ENCODE peak calls at places on chromosomes 16 and 17, in ten cellular contexts. One of them, this sample, is unnamed.
A peak's percentile ranks its signal among the peaks of the same experiment; 100 is the strongest.

GRCh38 chr17:80198144-80198661 is 21.9 kb downstream of the SGSH start:
- DNase-seq in cardiac muscle cell: peak; percentile 39
- DNase-seq in testis: no peak
- DNase-seq in lower leg skin: no peak
- DNase-seq in cardiac fibroblast: no peak
- DNase-seq in breast epithelium: no peak
- DNase-seq in mucosa of descending colon: no peak
- DNase-seq in neural progenitor cell: no peak
- DNase-seq in epithelial cell of esophagus: no peak
- DNase-seq in GM23338: peak; percentile 58
- DNase-seq in this sample: peak; percentile 13

GRCh38 chr16:86079185-86079885 is 180.4 kb downstream of the IRF8 start:
- DNase-seq in lower leg skin: peak; percentile 79
- DNase-seq in cardiac muscle cell: no peak
- DNase-seq in GM23338: no peak
- DNase-seq in epithelial cell of esophagus: no peak
- DNase-seq in breast epithelium: no peak
- DNase-seq in cardiac fibroblast: no peak
- DNase-seq in testis: no peak
- DNase-seq in neural progenitor cell: no peak
- DNase-seq in mucosa of descending colon: no peak
- DNase-seq in this sample: no peak

GRCh38 chr16:54475019-54475418 is 188.4 kb upstream of the IRX3 start:
- DNase-seq in GM23338: no peak
- DNase-seq in epithelial cell of esophagus: no peak
- DNase-seq in cardiac fibroblast: no peak
- DNase-seq in mucosa of descending colon: no peak
- DNase-seq in breast epithelium: no peak
- DNase-seq in neural progenitor cell: no peak
- DNase-seq in cardiac muscle cell: no peak
- DNase-seq in lower leg skin: no peak
- DNase-seq in testis: no peak
- DNase-seq in this sample: no peak

GRCh38 chr16:84241778-84242177 is 2.0 kb upstream of the KCNG4 start:
- DNase-seq in GM23338: no peak
- DNase-seq in testis: no peak
- DNase-seq in neural progenitor cell: no peak
- DNase-seq in breast epithelium: no peak
- DNase-seq in cardiac muscle cell: no peak
- DNase-seq in epithelial cell of esophagus: no peak
- DNase-seq in mucosa of descending colon: no peak
- DNase-seq in lower leg skin: no peak
- DNase-seq in cardiac fibroblast: no peak
- DNase-seq in this sample: no peak

GRCh38 chr17:4204676-4205075 is 59.1 kb downstream of the ANKFY1 start:
- DNase-seq in lower leg skin: peak; percentile 87
- DNase-seq in GM23338: no peak
- DNase-seq in cardiac fibroblast: peak; percentile 98
- DNase-seq in cardiac muscle cell: no peak
- DNase-seq in neural progenitor cell: no peak
- DNase-seq in epithelial cell of esophagus: no peak
- DNase-seq in breast epithelium: peak; percentile 68
- DNase-seq in testis: peak; percentile 56
- DNase-seq in mucosa of descending colon: peak; percentile 48
- DNase-seq in this sample: peak; percentile 89

GRCh38 chr17:41551370-41551769 is 20.5 kb downstream of the KRT9 start:
- DNase-seq in lower leg skin: no peak
- DNase-seq in cardiac muscle cell: no peak
- DNase-seq in mucosa of descending colon: no peak
- DNase-seq in epithelial cell of esophagus: peak; percentile 48
- DNase-seq in testis: no peak
- DNase-seq in cardiac fibroblast: peak; percentile 60
- DNase-seq in GM23338: no peak
- DNase-seq in breast epithelium: no peak
- DNase-seq in neural progenitor cell: no peak
- DNase-seq in this sample: peak; percentile 49

GRCh38 chr17:67210915-67211314 is 34.1 kb downstream of the HELZ start:
- DNase-seq in testis: no peak
- DNase-seq in mucosa of descending colon: no peak
- DNase-seq in neural progenitor cell: no peak
- DNase-seq in lower leg skin: no peak
- DNase-seq in epithelial cell of esophagus: no peak
- DNase-seq in cardiac muscle cell: no peak
- DNase-seq in breast epithelium: no peak
- DNase-seq in cardiac fibroblast: no peak
- DNase-seq in GM23338: no peak
- DNase-seq in this sample: no peak

GRCh38 chr17:50219345-50219744 is 17.9 kb upstream of the COL1A1 start:
- DNase-seq in GM23338: no peak
- DNase-seq in lower leg skin: no peak
- DNase-seq in testis: no peak
- DNase-seq in cardiac fibroblast: peak; percentile 94
- DNase-seq in epithelial cell of esophagus: peak; percentile 79
- DNase-seq in breast epithelium: no peak
- DNase-seq in neural progenitor cell: no peak
- DNase-seq in mucosa of descending colon: no peak
- DNase-seq in cardiac muscle cell: no peak
- DNase-seq in this sample: peak; percentile 78

GRCh38 chr17:15185625-15185991 is 79.5 kb downstream of the PMP22 start:
- DNase-seq in lower leg skin: no peak
- DNase-seq in cardiac muscle cell: peak; percentile 51
- DNase-seq in testis: peak; percentile 46
- DNase-seq in breast epithelium: no peak
- DNase-seq in mucosa of descending colon: peak; percentile 5
- DNase-seq in GM23338: no peak
- DNase-seq in cardiac fibroblast: peak; percentile 62
- DNase-seq in epithelial cell of esophagus: peak; percentile 33
- DNase-seq in neural progenitor cell: no peak
- DNase-seq in this sample: peak; percentile 53

GRCh38 chr16:5062790-5063765 is 2.7 kb downstream of the C16orf89 start:
- DNase-seq in lower leg skin: no peak
- DNase-seq in GM23338: no peak
- DNase-seq in cardiac fibroblast: no peak
- DNase-seq in mucosa of descending colon: peak; percentile 25
- DNase-seq in breast epithelium: no peak
- DNase-seq in testis: no peak
- DNase-seq in cardiac muscle cell: no peak
- DNase-seq in epithelial cell of esophagus: no peak
- DNase-seq in neural progenitor cell: peak; percentile 10
- DNase-seq in this sample: no peak

GRCh38 chr16:31043898-31044481 is 10.6 kb downstream of the STX4 start:
- DNase-seq in mucosa of descending colon: no peak
- DNase-seq in cardiac muscle cell: no peak
- DNase-seq in testis: no peak
- DNase-seq in epithelial cell of esophagus: no peak
- DNase-seq in breast epithelium: no peak
- DNase-seq in cardiac fibroblast: no peak
- DNase-seq in GM23338: no peak
- DNase-seq in neural progenitor cell: no peak
- DNase-seq in lower leg skin: no peak
- DNase-seq in this sample: no peak

GRCh38 chr17:49379926-49380325 is 17.9 kb upstream of the ZNF652 start:
- DNase-seq in GM23338: no peak
- DNase-seq in neural progenitor cell: no peak
- DNase-seq in testis: no peak
- DNase-seq in breast epithelium: no peak
- DNase-seq in mucosa of descending colon: no peak
- DNase-seq in cardiac muscle cell: no peak
- DNase-seq in cardiac fibroblast: no peak
- DNase-seq in lower leg skin: no peak
- DNase-seq in epithelial cell of esophagus: no peak
- DNase-seq in this sample: no peak

GRCh38 chr17:63694974-63695773 is 4.8 kb downstream of the LIMD2 start:
- DNase-seq in GM23338: no peak
- DNase-seq in epithelial cell of esophagus: no peak
- DNase-seq in breast epithelium: no peak
- DNase-seq in testis: no peak
- DNase-seq in cardiac muscle cell: no peak
- DNase-seq in mucosa of descending colon: no peak
- DNase-seq in neural progenitor cell: no peak
- DNase-seq in lower leg skin: no peak
- DNase-seq in cardiac fibroblast: no peak
- DNase-seq in this sample: no peak

GRCh38 chr16:12229759-12230594 is 253.4 kb downstream of the SNX29 start:
- DNase-seq in mucosa of descending colon: no peak
- DNase-seq in epithelial cell of esophagus: peak; percentile 53
- DNase-seq in testis: no peak
- DNase-seq in lower leg skin: no peak
- DNase-seq in breast epithelium: no peak
- DNase-seq in GM23338: no peak
- DNase-seq in neural progenitor cell: no peak
- DNase-seq in cardiac muscle cell: no peak
- DNase-seq in cardiac fibroblast: peak; percentile 67
- DNase-seq in this sample: peak; percentile 15

GRCh38 chr17:82146663-82147654 is 48.9 kb upstream of the FASN start:
- DNase-seq in breast epithelium: no peak
- DNase-seq in GM23338: no peak
- DNase-seq in epithelial cell of esophagus: no peak
- DNase-seq in lower leg skin: no peak
- DNase-seq in neural progenitor cell: no peak
- DNase-seq in mucosa of descending colon: no peak
- DNase-seq in cardiac muscle cell: no peak
- DNase-seq in testis: no peak
- DNase-seq in cardiac fibroblast: no peak
- DNase-seq in this sample: no peak

DNA sequence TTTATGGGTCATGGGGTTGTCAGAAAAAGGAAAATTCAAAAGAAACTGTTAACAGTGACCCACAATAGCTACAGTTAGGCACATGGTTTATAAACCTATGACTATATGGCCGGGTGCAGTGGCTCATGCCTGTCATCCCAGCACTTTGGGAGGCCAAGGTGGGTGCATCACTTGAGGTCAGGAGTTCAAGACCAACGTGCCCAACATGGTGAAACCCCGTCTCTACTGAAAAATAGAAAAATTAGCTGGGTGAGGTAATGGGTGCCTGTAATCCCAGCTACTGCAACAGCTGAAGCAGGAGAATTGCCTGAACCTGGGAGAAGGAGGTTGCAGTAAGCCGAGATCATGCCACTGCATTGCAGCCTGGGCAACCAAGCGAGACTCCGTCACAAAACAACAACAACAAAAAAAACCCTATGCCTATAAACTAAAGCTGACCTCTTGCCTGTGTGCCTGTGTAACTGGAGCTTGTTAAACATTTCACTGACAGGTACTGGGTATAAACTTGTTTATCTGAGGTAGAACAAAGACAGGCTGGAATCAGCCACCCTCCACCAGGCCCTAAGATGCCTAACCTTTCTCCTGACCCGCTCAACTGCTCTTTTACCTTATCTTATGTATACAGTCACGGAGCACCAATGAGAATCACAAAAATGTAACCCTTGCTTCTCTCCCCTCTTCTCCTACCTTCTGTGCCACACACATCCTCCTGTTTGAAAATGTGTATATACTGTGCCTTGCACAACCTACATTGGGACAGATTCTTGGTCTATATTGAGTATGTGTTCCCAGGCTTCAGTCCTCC is 62.9 kb upstream of the ATF7IP2 start:
- DNase-seq in testis: no peak
- DNase-seq in cardiac fibroblast: no peak
- DNase-seq in breast epithelium: no peak
- DNase-seq in lower leg skin: no peak
- DNase-seq in neural progenitor cell: no peak
- DNase-seq in epithelial cell of esophagus: no peak
- DNase-seq in GM23338: no peak
- DNase-seq in mucosa of descending colon: no peak
- DNase-seq in cardiac muscle cell: peak; percentile 30
- DNase-seq in this sample: no peak
- H3K4me3 ChIP-seq in testis: no peak overlapping the region
- H3K4me3 ChIP-seq in cardiac fibroblast: no peak overlapping the region
- H3K4me3 ChIP-seq in breast epithelium: no peak overlapping the region
- H3K4me3 ChIP-seq in lower leg skin: no peak overlapping the region
- H3K4me3 ChIP-seq in neural progenitor cell: no peak overlapping the region
- H3K4me3 ChIP-seq in epithelial cell of esophagus: no peak overlapping the region
- H3K4me3 ChIP-seq in GM23338: no peak overlapping the region
- H3K4me3 ChIP-seq in mucosa of descending colon: no peak overlapping the region
- H3K4me3 ChIP-seq in cardiac muscle cell: no peak overlapping the region
- H3K4me3 ChIP-seq in this sample: no peak overlapping the region

GRCh38 chr16:67260426-67261063 is 11.8 kb downstream of the SLC9A5 start:
- DNase-seq in epithelial cell of esophagus: peak; percentile 69
- DNase-seq in testis: no peak
- DNase-seq in GM23338: peak; percentile 65
- DNase-seq in lower leg skin: no peak
- DNase-seq in neural progenitor cell: peak; percentile 64
- DNase-seq in mucosa of descending colon: peak; percentile 54
- DNase-seq in breast epithelium: no peak
- DNase-seq in cardiac muscle cell: peak; percentile 73
- DNase-seq in cardiac fibroblast: peak; percentile 75
- DNase-seq in this sample: peak; percentile 79
- TF ChIP-seq CTCF in epithelial cell of esophagus: peak; percentile 88
- TF ChIP-seq CTCF in testis: no peak
- TF ChIP-seq CTCF in GM23338: peak; percentile 54
- TF ChIP-seq CTCF in lower leg skin: no peak
- TF ChIP-seq CTCF in neural progenitor cell: peak; percentile 61
- TF ChIP-seq CTCF in mucosa of descending colon: no peak
- TF ChIP-seq CTCF in breast epithelium: no peak
- TF ChIP-seq CTCF in cardiac muscle cell: peak; percentile 69
- TF ChIP-seq CTCF in cardiac fibroblast: peak; percentile 77
- TF ChIP-seq CTCF in this sample: peak; percentile 81

GRCh38 chr16:63981639-63982038 is 1140.2 kb downstream of the CDH11 start:
- DNase-seq in testis: no peak
- DNase-seq in cardiac muscle cell: no peak
- DNase-seq in neural progenitor cell: peak; percentile 89
- DNase-seq in lower leg skin: no peak
- DNase-seq in mucosa of descending colon: no peak
- DNase-seq in GM23338: peak; percentile 55
- DNase-seq in breast epithelium: no peak
- DNase-seq in epithelial cell of esophagus: no peak
- DNase-seq in cardiac fibroblast: no peak
- DNase-seq in this sample: no peak
- H3K4me3 ChIP-seq in testis: no peak overlapping the region
- H3K4me3 ChIP-seq in cardiac muscle cell: no peak overlapping the region
- H3K4me3 ChIP-seq in neural progenitor cell: peak overlapping the region; percentile 31
- H3K4me3 ChIP-seq in lower leg skin: no peak overlapping the region
- H3K4me3 ChIP-seq in mucosa of descending colon: no peak overlapping the region
- H3K4me3 ChIP-seq in GM23338: peak overlapping the region; percentile 2
- H3K4me3 ChIP-seq in breast epithelium: no peak overlapping the region
- H3K4me3 ChIP-seq in epithelial cell of esophagus: no peak overlapping the region
- H3K4me3 ChIP-seq in cardiac fibroblast: no peak overlapping the region
- H3K4me3 ChIP-seq in this sample: no peak overlapping the region

DNA sequence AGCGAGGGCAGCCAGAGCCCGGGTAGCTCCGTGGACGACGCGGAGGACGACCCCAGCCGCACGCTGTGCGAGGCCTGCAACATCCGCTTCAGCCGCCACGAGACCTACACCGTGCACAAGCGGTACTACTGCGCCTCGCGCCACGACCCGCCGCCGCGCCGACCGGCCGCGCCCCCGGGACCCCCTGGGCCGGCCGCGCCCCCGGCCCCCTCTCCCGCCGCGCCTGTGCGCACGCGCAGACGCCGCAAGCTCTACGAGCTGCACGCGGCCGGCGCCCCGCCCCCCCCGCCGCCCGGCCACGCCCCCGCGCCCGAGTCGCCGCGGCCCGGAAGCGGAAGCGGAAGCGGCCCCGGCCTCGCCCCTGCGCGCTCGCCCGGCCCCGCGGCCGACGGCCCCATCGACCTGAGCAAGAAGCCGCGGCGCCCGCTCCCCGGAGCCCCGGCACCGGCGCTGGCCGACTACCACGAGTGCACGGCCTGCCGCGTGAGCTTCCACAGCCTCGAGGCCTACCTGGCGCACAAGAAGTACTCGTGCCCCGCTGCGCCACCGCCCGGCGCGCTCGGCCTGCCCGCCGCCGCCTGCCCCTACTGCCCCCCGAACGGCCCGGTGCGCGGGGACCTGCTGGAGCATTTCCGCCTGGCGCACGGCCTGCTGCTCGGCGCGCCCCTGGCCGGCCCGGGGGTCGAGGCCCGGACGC is 36.1 kb upstream of the ZC3H18 start:
- DNase-seq in mucosa of descending colon: peak; percentile 83
- DNase-seq in epithelial cell of esophagus: peak; percentile 73
- DNase-seq in GM23338: peak; percentile 81
- DNase-seq in lower leg skin: peak; percentile 93
- DNase-seq in neural progenitor cell: peak; percentile 92
- DNase-seq in cardiac fibroblast: peak; percentile 58
- DNase-seq in cardiac muscle cell: peak; percentile 82
- DNase-seq in testis: peak; percentile 72
- DNase-seq in breast epithelium: peak; percentile 50
- DNase-seq in this sample: peak; percentile 58
- TF ChIP-seq CTCF in mucosa of descending colon: no peak
- TF ChIP-seq CTCF in epithelial cell of esophagus: no peak
- TF ChIP-seq CTCF in GM23338: no peak
- TF ChIP-seq CTCF in lower leg skin: no peak
- TF ChIP-seq CTCF in neural progenitor cell: no peak
- TF ChIP-seq CTCF in cardiac fibroblast: no peak
- TF ChIP-seq CTCF in cardiac muscle cell: no peak
- TF ChIP-seq CTCF in testis: no peak
- TF ChIP-seq CTCF in breast epithelium: no peak
- TF ChIP-seq CTCF in this sample: no peak

This sample was measured in fibroblast of pulmonary artery.